ENCODE peak calls at places on chromosomes 16 and 17, in eight cellular contexts. One of them, this sample, is unnamed.

GRCh38 chr17:13650096-13650675 is 48.5 kb upstream of the HS3ST3A1 start:
- DNase-seq in CD8-positive, alpha-beta T cell: no peak
- DNase-seq in pancreas: no peak
- DNase-seq in PC-9: no peak
- DNase-seq in neural crest cell: no peak
- DNase-seq in lung: no peak
- DNase-seq in GM13976: no peak
- DNase-seq in HFFc6: no peak
- DNase-seq in this sample: no peak

GRCh38 chr16:79508294-79508693 is 92.2 kb downstream of the MAF start:
- DNase-seq in CD8-positive, alpha-beta T cell: no peak
- DNase-seq in pancreas: no peak
- DNase-seq in PC-9: no peak
- DNase-seq in neural crest cell: no peak
- DNase-seq in lung: no peak
- DNase-seq in GM13976: no peak
- DNase-seq in HFFc6: no peak
- DNase-seq in this sample: no peak

GRCh38 chr16:3175157-3176153 is 12.5 kb upstream of the OR1F1 start:
- DNase-seq in CD8-positive, alpha-beta T cell: no peak
- DNase-seq in pancreas: no peak
- DNase-seq in PC-9: no peak
- DNase-seq in neural crest cell: peak; percentile 45
- DNase-seq in lung: no peak
- DNase-seq in GM13976: peak; percentile 52
- DNase-seq in HFFc6: peak; percentile 76
- DNase-seq in this sample: no peak

GRCh38 chr16:6428861-6429260 is 903.8 kb upstream of the RBFOX1 start:
- DNase-seq in CD8-positive, alpha-beta T cell: no peak
- DNase-seq in pancreas: no peak
- DNase-seq in PC-9: no peak
- DNase-seq in neural crest cell: no peak
- DNase-seq in lung: no peak
- DNase-seq in GM13976: no peak
- DNase-seq in HFFc6: no peak
- DNase-seq in this sample: no peak

GRCh38 chr17:65538679-65539529 is 22.5 kb downstream of the AXIN2 start:
- DNase-seq in CD8-positive, alpha-beta T cell: no peak
- DNase-seq in pancreas: no peak
- DNase-seq in PC-9: no peak
- DNase-seq in neural crest cell: no peak
- DNase-seq in lung: no peak
- DNase-seq in GM13976: no peak
- DNase-seq in HFFc6: no peak
- DNase-seq in this sample: no peak

GRCh38 chr16:71900336-71900735 is 5.0 kb downstream of the IST1 start:
- DNase-seq in CD8-positive, alpha-beta T cell: no peak
- DNase-seq in pancreas: no peak
- DNase-seq in PC-9: no peak
- DNase-seq in neural crest cell: no peak
- DNase-seq in lung: no peak
- DNase-seq in GM13976: no peak
- DNase-seq in HFFc6: no peak
- DNase-seq in this sample: no peak

GRCh38 chr16:13143551-13143950 is 242.2 kb downstream of the SHISA9 start:
- DNase-seq in CD8-positive, alpha-beta T cell: no peak
- DNase-seq in pancreas: no peak
- DNase-seq in PC-9: no peak
- DNase-seq in neural crest cell: no peak
- DNase-seq in lung: no peak
- DNase-seq in GM13976: no peak
- DNase-seq in HFFc6: no peak
- DNase-seq in this sample: no peak

GRCh38 chr17:63314766-63315165 is 131.3 kb downstream of the CYB561 start:
- DNase-seq in CD8-positive, alpha-beta T cell: no peak
- DNase-seq in pancreas: no peak
- DNase-seq in PC-9: no peak
- DNase-seq in neural crest cell: no peak
- DNase-seq in lung: no peak
- DNase-seq in GM13976: no peak
- DNase-seq in HFFc6: no peak
- DNase-seq in this sample: no peak

GRCh38 chr17:78224226-78225087 is 7.0 kb upstream of the TMEM235 start:
- DNase-seq in CD8-positive, alpha-beta T cell: no peak
- DNase-seq in pancreas: no peak
- DNase-seq in PC-9: no peak
- DNase-seq in neural crest cell: no peak
- DNase-seq in lung: no peak
- DNase-seq in GM13976: no peak
- DNase-seq in HFFc6: no peak
- DNase-seq in this sample: no peak
- TF ChIP-seq CTCF in CD8-positive, alpha-beta T cell: no peak
- TF ChIP-seq CTCF in pancreas: no peak
- TF ChIP-seq CTCF in PC-9: no peak
- TF ChIP-seq CTCF in neural crest cell: no peak
- TF ChIP-seq CTCF in lung: no peak
- TF ChIP-seq CTCF in GM13976: no peak
- TF ChIP-seq CTCF in HFFc6: no peak
- TF ChIP-seq CTCF in this sample: no peak

GRCh38 chr17:74737299-74738050 is 419 bp downstream of the RAB37 start:
- DNase-seq in CD8-positive, alpha-beta T cell: peak; percentile 64
- DNase-seq in pancreas: no peak
- DNase-seq in PC-9: no peak
- DNase-seq in neural crest cell: no peak
- DNase-seq in lung: no peak
- DNase-seq in GM13976: peak; percentile 80
- DNase-seq in HFFc6: no peak
- DNase-seq in this sample: no peak
- TF ChIP-seq CTCF in CD8-positive, alpha-beta T cell: peak; percentile 13
- TF ChIP-seq CTCF in pancreas: no peak
- TF ChIP-seq CTCF in PC-9: no peak
- TF ChIP-seq CTCF in neural crest cell: peak; percentile 55
- TF ChIP-seq CTCF in lung: peak; percentile 15
- TF ChIP-seq CTCF in GM13976: peak; percentile 62
- TF ChIP-seq CTCF in HFFc6: peak; percentile 66
- TF ChIP-seq CTCF in this sample: peak; percentile 26

GRCh38 chr17:35540589-35541404 is 3.3 kb upstream of the SLFN12L start:
- DNase-seq in CD8-positive, alpha-beta T cell: peak; percentile 47
- DNase-seq in pancreas: no peak
- DNase-seq in PC-9: no peak
- DNase-seq in neural crest cell: no peak
- DNase-seq in lung: peak; percentile 63
- DNase-seq in GM13976: no peak
- DNase-seq in HFFc6: peak; percentile 2
- DNase-seq in this sample: no peak
- TF ChIP-seq CTCF in CD8-positive, alpha-beta T cell: no peak
- TF ChIP-seq CTCF in pancreas: no peak
- TF ChIP-seq CTCF in PC-9: no peak
- TF ChIP-seq CTCF in neural crest cell: no peak
- TF ChIP-seq CTCF in lung: no peak
- TF ChIP-seq CTCF in GM13976: no peak
- TF ChIP-seq CTCF in HFFc6: no peak
- TF ChIP-seq CTCF in this sample: no peak

DNA sequence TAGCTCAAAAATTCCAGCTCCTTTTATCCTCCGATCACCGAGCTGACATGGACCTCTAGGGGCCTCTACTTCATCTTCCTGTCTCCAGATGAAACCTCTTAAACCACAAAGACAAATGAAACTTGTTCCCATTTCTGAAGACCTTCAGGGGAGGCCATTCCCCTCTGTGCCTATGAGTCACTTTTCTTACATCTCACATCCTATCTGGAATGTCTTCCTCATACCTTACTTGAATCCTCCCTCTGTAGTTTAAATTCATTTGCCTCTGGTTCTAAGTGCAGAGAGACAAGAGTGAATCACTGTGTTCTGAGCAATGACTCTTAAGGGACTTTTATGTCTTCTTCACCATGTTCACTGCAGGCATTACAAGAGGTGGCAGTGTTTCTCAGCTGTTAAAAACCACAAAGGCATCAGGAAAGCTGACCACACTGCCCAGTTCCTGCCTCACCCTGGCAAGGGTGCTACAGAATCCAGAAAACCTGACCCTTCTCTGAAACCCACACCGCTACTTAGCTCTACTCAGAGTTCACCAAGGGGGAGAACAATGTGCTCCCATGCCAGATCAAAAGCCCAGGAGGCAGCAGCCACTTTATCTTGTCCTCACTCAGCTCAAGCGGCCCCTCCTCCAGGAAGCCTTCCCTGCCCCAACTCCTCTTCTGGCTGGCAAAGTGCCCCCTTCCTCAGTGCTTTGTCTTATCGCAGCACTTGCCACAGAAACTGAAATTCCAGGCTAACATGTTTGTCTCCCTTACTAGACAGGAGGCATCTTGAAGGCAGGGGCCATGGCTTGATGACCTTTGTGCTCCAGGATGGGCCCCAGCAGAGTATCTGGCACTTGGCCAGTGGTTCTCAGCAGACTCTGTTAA is 6.4 kb downstream of the CUEDC1 start:
- DNase-seq in CD8-positive, alpha-beta T cell: no peak
- DNase-seq in pancreas: no peak
- DNase-seq in PC-9: peak; percentile 100
- DNase-seq in neural crest cell: no peak
- DNase-seq in lung: peak; percentile 34
- DNase-seq in GM13976: no peak
- DNase-seq in HFFc6: peak; percentile 99
- DNase-seq in this sample: no peak
- TF ChIP-seq CTCF in CD8-positive, alpha-beta T cell: no peak
- TF ChIP-seq CTCF in pancreas: no peak
- TF ChIP-seq CTCF in PC-9: no peak
- TF ChIP-seq CTCF in neural crest cell: no peak
- TF ChIP-seq CTCF in lung: no peak
- TF ChIP-seq CTCF in GM13976: no peak
- TF ChIP-seq CTCF in HFFc6: peak; percentile 47
- TF ChIP-seq CTCF in this sample: no peak

DNA sequence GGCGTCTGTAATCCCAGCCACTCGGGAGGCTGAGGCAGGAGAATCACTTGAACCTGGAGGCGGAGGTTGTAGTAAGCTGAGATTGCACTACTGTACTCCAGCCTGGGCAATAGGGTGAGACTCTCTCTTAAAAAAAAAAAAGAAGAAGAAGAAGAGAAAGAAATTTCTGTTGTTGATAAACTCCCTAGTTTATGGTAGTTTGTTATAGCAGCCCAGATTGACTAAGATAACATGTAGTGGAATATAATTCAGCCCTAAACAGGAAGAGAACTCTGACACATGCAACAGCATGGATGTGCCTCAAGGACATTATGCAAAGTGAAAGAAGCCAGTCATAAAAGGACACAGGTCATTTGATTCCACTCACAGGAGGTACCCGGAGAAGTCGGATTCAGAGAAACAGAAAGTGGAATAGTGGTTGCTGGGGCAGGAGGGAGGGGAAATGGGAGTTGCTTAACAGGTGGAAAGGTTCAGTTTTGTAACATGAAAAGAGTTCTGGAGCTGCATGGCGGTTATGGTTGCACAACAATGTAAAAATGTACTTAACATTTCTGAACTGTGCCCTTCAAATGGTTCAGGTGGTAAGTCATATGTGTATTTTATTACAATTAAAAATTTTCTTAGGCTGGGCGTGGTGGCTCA is 26.0 kb upstream of the PRM1 start:
- DNase-seq in CD8-positive, alpha-beta T cell: no peak
- DNase-seq in pancreas: no peak
- DNase-seq in PC-9: no peak
- DNase-seq in neural crest cell: no peak
- DNase-seq in lung: peak; percentile 65
- DNase-seq in GM13976: no peak
- DNase-seq in HFFc6: no peak
- DNase-seq in this sample: no peak
- TF ChIP-seq CTCF in CD8-positive, alpha-beta T cell: no peak
- TF ChIP-seq CTCF in pancreas: no peak
- TF ChIP-seq CTCF in PC-9: no peak
- TF ChIP-seq CTCF in neural crest cell: no peak
- TF ChIP-seq CTCF in lung: no peak
- TF ChIP-seq CTCF in GM13976: no peak
- TF ChIP-seq CTCF in HFFc6: no peak
- TF ChIP-seq CTCF in this sample: no peak

This sample was measured in D721Med.